ENCODE peak calls at places on chromosomes 16 and 17, in seven cellular contexts. X, B, Y, D, G, M and U are unnamed samples.

GRCh38 chr17:64147110-64148016 is 17.4 kb upstream of the ERN1 start:
- DNase-seq in D (no peak), X (no peak), M (no peak), G (no peak), Y (no peak), B (no peak), U (no peak)

GRCh38 chr17:45747907-45748306 is 36.2 kb upstream of the CRHR1 start:
- DNase-seq in B (no peak), Y (no peak), D (no peak), M (no peak), G (no peak), X (no peak), U (no peak)

GRCh38 chr17:73394523-73395450 is 83.0 kb upstream of the CDC42EP4 start:
- DNase-seq in D (no peak), X (no peak), Y (no peak), G (peak), M (no peak), B (no peak), U (no peak)

GRCh38 chr17:72529386-72529785 is 408.6 kb downstream of the SOX9 start:
- DNase-seq in M (no peak), Y (no peak), B (no peak), X (no peak), G (peak), D (no peak), U (no peak)

GRCh38 chr16:10428433-10429168 is 42.7 kb downstream of the ATF7IP2 start:
- DNase-seq in D (no peak), X (no peak), B (no peak), G (no peak), Y (no peak), M (no peak), U (no peak)

GRCh38 chr16:67936876-67937605 is 391 bp upstream of the PSMB10 start:
- DNase-seq in D (no peak), X (peak), G (peak), Y (peak), B (no peak), M (peak), U (peak)

GRCh38 chr16:67015317-67015731 is 13.6 kb upstream of the CBFB start:
- DNase-seq in M (no peak), G (no peak), Y (no peak), X (no peak), B (peak), D (no peak), U (no peak)

GRCh38 chr17:80279895-80280294 is 19.2 kb downstream of the RNF213 start:
- DNase-seq in G (no peak), B (peak), X (no peak), D (peak), M (no peak), Y (no peak), U (no peak)

GRCh38 chr17:69173118-69173517 is 31.4 kb upstream of the ABCA6 start:
- DNase-seq in X (no peak), Y (no peak), D (no peak), G (no peak), M (no peak), B (no peak), U (no peak)

GRCh38 chr17:28335959-28336871 is 654 bp downstream of the TNFAIP1 start:
- DNase-seq in X (no peak), Y (no peak), D (peak), B (peak), M (no peak), G (peak), U (no peak)

GRCh38 chr17:48589831-48590602 is at the start of gene HOXB3:
- DNase-seq in M (no peak), Y (no peak), B (no peak), D (no peak), G (peak), X (no peak), U (no peak)

GRCh38 chr17:62668091-62668804 is 40.8 kb downstream of the MRC2 start:
- DNase-seq in Y (no peak), B (peak), M (no peak), G (no peak), D (no peak), X (no peak), U (no peak)